ENCODE peak calls at places on chromosomes 4 and X, in six cellular contexts. C, V, U, M, L and X are unnamed samples. For H3K4me1, the result is how much of the 10 kb centered on the place peaks cover.

GRCh38 chr4:73707918-73708577 is 32.3 kb upstream of the CXCL8 start:
- DNase-seq in V (no peak), L (no peak), C (peak), U (no peak), M (peak), X (peak)

GRCh38 chrX:133258481-133258880 is 40.3 kb upstream of the TFDP3 start:
- DNase-seq in L (no peak), C (no peak), V (no peak), U (no peak), M (no peak), X (no peak)

GRCh38 chr4:182385897-182386296 is 142.7 kb downstream of the TENM3 start:
- DNase-seq in M (no peak), V (no peak), C (no peak), L (no peak), U (no peak), X (no peak)

GRCh38 chr4:31657859-31658258 is 937.7 kb downstream of the PCDH7 start:
- DNase-seq in U (no peak), C (no peak), M (no peak), L (no peak), V (no peak), X (no peak)

GRCh38 chr4:6779667-6780565 is 2.6 kb upstream of the KIAA0232 start:
- DNase-seq in M (no peak), L (no peak), U (no peak), V (no peak), C (no peak), X (no peak)

GRCh38 chr4:142656178-142656577 is 189.9 kb downstream of the INPP4B start:
- DNase-seq in V (no peak), U (no peak), M (peak), L (no peak), C (no peak), X (no peak)

GRCh38 chr4:28250646-28251045 is 1390.0 kb downstream of the STIM2 start:
- DNase-seq in M (no peak), L (no peak), V (no peak), U (no peak), C (no peak), X (no peak)

GRCh38 chr4:119810001-119810400 is 181.4 kb upstream of the PDE5A start:
- DNase-seq in U (no peak), M (no peak), C (no peak), L (no peak), V (no peak), X (no peak)

GRCh38 chr4:121764702-121765367 is at the start of gene SMIM43:
- DNase-seq in C (no peak), V (no peak), M (no peak), U (no peak), L (no peak), X (no peak)

GRCh38 chrX:107449490-107450175 is at the start of gene FRMPD3:
- DNase-seq in L (no peak), V (no peak), M (no peak), U (no peak), C (no peak), X (no peak)

GRCh38 chr4:12053951-12054350 is 625.3 kb upstream of the HS3ST1 start:
- DNase-seq in U (no peak), M (no peak), L (no peak), V (no peak), C (no peak), X (no peak)

DNA sequence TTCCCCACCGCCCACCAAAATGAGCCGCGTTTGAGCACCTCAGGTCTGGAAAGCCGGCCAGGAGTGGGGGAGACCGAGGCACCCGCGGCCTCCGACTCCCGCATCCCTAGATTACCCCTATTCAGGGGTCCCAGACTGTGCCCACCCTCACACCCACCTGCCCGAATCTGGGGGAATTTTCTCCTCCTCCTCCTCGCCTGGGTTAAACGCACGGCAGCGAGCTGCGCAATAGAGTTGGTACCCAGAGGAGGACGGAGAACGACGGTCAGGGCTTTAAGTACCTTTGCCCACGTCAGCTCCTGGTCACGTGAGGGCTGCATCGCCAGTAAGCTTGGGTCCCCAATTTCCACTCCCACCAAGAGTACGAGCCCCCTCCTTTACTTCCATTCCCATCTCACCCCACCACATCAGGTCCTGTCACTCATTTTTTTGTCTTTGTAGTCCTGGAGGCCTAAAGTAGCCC is at the start of gene ARMCX2:
- DNase-seq in V (peak), C (peak), M (no peak), L (peak), U (peak), X (peak)
- H3K4me3 ChIP-seq in V (peak), C (peak), M (peak), L (peak), U (peak), X (peak)

GRCh38 chr4:15769202-15769601 is 8.9 kb upstream of the CD38 start:
- DNase-seq in V (no peak), C (no peak), U (no peak), M (no peak), L (no peak), X (no peak)
- H3K4me1 ChIP-seq in V (under half), C (under half), U (under half), M (under half), L (under half), X (under half)

GRCh38 chr4:26522478-26522877 is 32.2 kb upstream of the CCKAR start:
- DNase-seq in V (no peak), U (no peak), L (no peak), C (no peak), M (no peak), X (no peak)

GRCh38 chr4:26525136-26525535 is 34.9 kb upstream of the CCKAR start:
- DNase-seq in L (no peak), V (no peak), M (no peak), C (no peak), U (no peak), X (no peak)

GRCh38 chr4:26524001-26524400 is 33.7 kb upstream of the CCKAR start:
- DNase-seq in U (no peak), M (no peak), V (no peak), L (no peak), C (no peak), X (no peak)

GRCh38 chr4:26525751-26526150 is 35.5 kb upstream of the CCKAR start:
- DNase-seq in L (no peak), M (no peak), U (no peak), V (no peak), C (no peak), X (no peak)

GRCh38 chr4:26520728-26521442 is 30.6 kb upstream of the CCKAR start:
- DNase-seq in C (peak), V (no peak), M (no peak), U (no peak), L (no peak), X (no peak)
- TF ChIP-seq POLR2A in C (no peak), V (no peak), M (no peak), U (no peak), L (no peak), X (no peak)

DNA sequence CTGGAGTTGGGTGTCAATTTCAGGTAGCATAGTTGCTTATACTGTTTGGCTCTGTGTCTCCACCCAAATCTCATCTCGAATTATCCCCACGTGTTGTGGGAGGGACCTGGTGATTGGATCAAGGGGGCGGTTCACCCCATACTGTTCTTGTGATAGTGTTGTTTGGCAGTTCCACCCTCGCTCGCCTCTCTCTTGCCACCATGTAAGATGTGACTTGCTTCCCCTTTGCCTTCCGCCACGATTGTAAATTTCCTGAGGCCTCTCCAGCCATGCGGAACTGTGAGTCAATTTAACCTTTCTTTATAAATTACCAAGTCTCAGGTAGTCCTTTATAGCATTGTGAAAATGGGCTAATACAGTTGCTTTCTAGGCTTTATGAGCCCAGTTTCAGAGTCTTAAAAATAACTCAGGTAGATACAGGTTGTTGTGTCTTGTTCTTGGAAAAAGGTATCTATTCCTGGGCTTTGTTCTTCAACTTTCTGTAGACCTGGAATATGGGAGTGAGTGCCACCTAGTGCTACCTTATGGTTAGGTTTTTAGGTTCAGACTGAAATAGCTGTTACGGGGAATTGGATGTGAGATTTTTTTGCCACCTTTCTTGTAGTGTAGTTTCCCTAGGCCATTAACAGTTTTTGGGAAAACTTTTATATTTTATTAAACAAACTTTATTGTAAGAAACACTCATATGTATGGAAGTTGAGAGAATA is 15.6 kb downstream of the PGK1 start:
- DNase-seq in V (no peak), L (no peak), C (no peak), M (peak), U (no peak), X (no peak)
- H3K4me3 ChIP-seq in V (no peak), L (no peak), C (no peak), M (no peak), U (no peak), X (no peak)

DNA sequence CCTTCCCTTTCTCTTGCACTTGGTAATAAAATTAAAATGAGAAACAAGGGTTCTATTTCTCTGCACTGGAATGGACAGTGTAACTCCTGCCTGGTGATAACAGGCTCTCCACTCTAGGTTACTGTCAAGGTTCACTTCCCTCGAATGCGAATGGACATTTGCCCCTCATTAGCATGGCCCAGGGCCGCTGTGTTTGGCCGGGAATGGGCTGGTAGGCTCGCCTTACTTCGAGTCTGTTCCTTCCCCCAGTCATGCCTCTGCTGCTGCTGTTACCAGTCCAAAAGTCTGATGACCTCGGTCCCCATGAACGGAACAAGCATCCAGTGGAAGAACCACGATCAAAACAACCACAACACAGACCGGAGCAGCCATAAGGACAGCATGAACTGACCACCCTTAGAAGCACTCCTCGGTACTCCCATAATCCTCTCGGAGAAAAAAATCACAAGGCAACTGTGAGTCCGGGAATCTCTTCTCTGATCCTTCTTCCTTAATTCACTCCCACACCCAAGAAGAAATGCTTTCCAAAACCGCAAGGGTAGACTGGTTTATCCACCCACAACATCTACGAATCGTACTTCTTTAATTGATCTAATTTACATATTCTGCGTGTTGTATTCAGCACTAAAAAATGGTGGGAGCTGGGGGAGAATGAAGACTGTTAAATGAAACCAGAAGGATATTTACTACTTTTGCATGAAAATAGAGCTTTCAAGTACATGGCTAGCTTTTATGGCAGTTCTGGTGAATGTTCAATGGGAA is 61.5 kb downstream of the EDNRA start:
- DNase-seq in M (no peak), C (no peak), U (no peak), L (no peak), V (no peak), X (no peak)
- H3K4me1 ChIP-seq in M (under half), C (under half), U (under half), L (under half), V (under half), X (under half)

GRCh38 chr4:139740121-139740520 is 74.5 kb downstream of the MGST2 start:
- DNase-seq in L (no peak), M (peak), U (no peak), C (peak), V (no peak), X (peak)
- TF ChIP-seq POLR2A in L (no peak), M (no peak), U (no peak), C (no peak), V (no peak), X (no peak)

DNA sequence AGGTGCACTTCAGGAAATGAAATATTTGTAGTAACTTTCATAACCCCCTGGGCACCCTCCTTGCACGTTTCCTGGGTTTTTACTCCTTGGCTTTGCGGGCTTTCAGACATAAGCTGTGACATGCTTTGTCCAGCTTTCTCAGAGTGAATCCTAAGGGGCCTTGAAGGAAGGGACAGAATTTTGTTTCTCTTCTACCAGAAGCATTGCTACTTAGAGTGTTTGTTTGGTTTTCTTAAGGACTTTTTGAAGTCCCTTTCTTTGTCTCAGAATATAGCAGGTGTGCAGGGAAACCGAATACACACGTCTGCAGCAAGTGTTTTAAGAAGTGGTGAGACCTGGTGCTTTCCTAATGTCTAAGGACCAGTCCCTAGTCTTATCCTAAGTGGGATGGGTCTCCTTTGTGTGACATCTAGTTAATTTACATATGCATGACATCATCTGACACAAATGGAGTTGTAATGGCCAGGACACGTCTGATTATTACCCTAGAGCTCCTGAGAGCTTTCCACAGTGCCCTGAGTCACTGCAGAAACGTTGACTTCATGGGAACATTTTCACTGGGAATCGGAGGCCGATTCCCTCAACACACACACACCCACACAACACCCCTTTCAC is 1.3 kb downstream of the FAM149A start:
- DNase-seq in M (no peak), L (no peak), V (no peak), C (no peak), U (no peak), X (peak)
- H3K4me3 ChIP-seq in M (no peak), L (peak), V (peak), C (peak), U (peak), X (peak)

GRCh38 chrX:13955095-13955647 is 74.5 kb downstream of the GEMIN8 start:
- DNase-seq in M (no peak), C (no peak), L (no peak), U (no peak), V (no peak), X (no peak)

GRCh38 chrX:13952581-13952980 is 77.1 kb downstream of the GEMIN8 start:
- DNase-seq in U (no peak), M (no peak), C (no peak), L (no peak), V (no peak), X (no peak)

GRCh38 chrX:13956998-13957397 is 72.7 kb downstream of the GEMIN8 start:
- DNase-seq in U (no peak), M (no peak), L (no peak), V (no peak), C (no peak), X (no peak)

GRCh38 chrX:13955975-13956374 is 73.7 kb downstream of the GEMIN8 start:
- DNase-seq in V (no peak), C (no peak), U (no peak), L (no peak), M (no peak), X (no peak)
- H3K4me1 ChIP-seq in V (under half), C (under half), U (under half), L (under half), M (under half), X (under half)

DNA sequence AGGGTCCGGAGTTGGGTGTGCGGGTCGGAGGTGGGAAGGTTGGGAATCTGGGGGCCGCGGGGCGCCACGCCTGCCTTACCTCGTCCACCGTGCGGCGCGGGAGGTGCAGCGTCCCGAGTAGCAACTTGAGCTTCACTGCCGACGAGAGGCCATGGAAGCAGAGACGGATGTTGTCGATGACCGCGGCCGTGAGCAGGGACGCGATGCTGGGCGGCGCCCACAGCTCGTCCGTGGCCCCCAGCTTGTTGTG is 178 bp downstream of the NELFA start:
- DNase-seq in C (no peak), L (no peak), M (no peak), U (no peak), V (no peak), X (no peak)
- TF ChIP-seq POLR2A in C (no peak), L (no peak), M (peak), U (no peak), V (no peak), X (no peak)